ENCODE peak calls at places on chromosomes 6 and 20, in eight cellular contexts. V is NCI-H187; J is immature natural killer cell; L is head of caudate nucleus; R is HT-29; X is activated CD8-positive, alpha-beta memory T cell treated with anti-CD3 and anti-CD28 coated beads for 4 hours; F is sciatic nerve; M is lung microvascular endothelial cell. Q is an unnamed sample.

GRCh38 chr6:113306552-113307145 is 550.5 kb upstream of the MARCKS start:
- DNase-seq in V (no peak), J (no peak), L (peak; percentile 27), R (peak; percentile 82), X (no peak), F (peak; percentile 56), M (peak; percentile 46), Q (no peak)

GRCh38 chr20:53900380-53900999 is 169.9 kb downstream of the BCAS1 start:
- DNase-seq in V (no peak), J (no peak), L (no peak), R (no peak), X (no peak), F (no peak), M (peak; percentile 96), Q (no peak)

GRCh38 chr6:144294016-144294415 is 8.9 kb downstream of the UTRN start:
- DNase-seq in V (no peak), J (no peak), L (no peak), R (no peak), X (no peak), F (no peak), M (peak; percentile 76), Q (no peak)

GRCh38 chr6:26254666-26255176 is 110.3 kb upstream of the BTN3A2 start:
- DNase-seq in V (no peak), J (no peak), L (no peak), R (no peak), X (no peak), F (no peak), M (no peak), Q (no peak)

GRCh38 chr6:3370361-3371221 is 86.3 kb downstream of the SLC22A23 start:
- DNase-seq in V (no peak), J (no peak), L (no peak), R (peak; percentile 86), X (no peak), F (no peak), M (no peak), Q (no peak)

GRCh38 chr20:57907131-57908083 is 197.6 kb upstream of the PMEPA1 start:
- DNase-seq in V (no peak), J (no peak), L (no peak), R (no peak), X (no peak), F (no peak), M (no peak), Q (no peak)

GRCh38 chr6:37201726-37202125 is 31.8 kb downstream of the PIM1 start:
- DNase-seq in V (no peak), J (no peak), L (no peak), R (no peak), X (no peak), F (no peak), M (no peak), Q (no peak)

GRCh38 chr20:2320813-2321658 is 25.2 kb downstream of the TGM3 start:
- DNase-seq in V (peak; percentile 24), J (no peak), L (no peak), R (no peak), X (no peak), F (no peak), M (no peak), Q (no peak)

GRCh38 chr6:79240509-79240908 is 6.0 kb upstream of the HMGN3 start:
- DNase-seq in V (no peak), J (no peak), L (no peak), R (no peak), X (no peak), F (no peak), M (no peak), Q (no peak)

Q was measured in activated T-helper 1 cell treated with anti-CD3 and anti-CD28 coated beads, Interleukin-2, amount 50 U/mL, for 16 hours.